ENCODE peak calls at places on chromosome 19, in ten cellular contexts. M is CD8-positive, alpha-beta T cell; S is endodermal cell; T is OCI-LY7; I is A549; Q is uterus; X is fibroblast of the aortic adventitia; O is lung; C is AG09319; K is AG04449. B is an unnamed sample.

GRCh38 chr19:48448563-48448962 is 2.8 kb downstream of the GRWD1 start:
- DNase-seq in T (no peak), S (no peak), M (no peak), I (no peak), Q (no peak), O (no peak), K (no peak), C (no peak), X (no peak), B (no peak)

GRCh38 chr19:39671739-39672363 is 16.1 kb downstream of the LGALS16 start:
- DNase-seq in O (peak), S (peak), Q (no peak), T (peak), X (peak), K (no peak), I (peak), M (no peak), C (peak), B (peak)

GRCh38 chr19:470701-471100 is 9.9 kb upstream of the SHC2 start:
- DNase-seq in M (no peak), I (no peak), S (no peak), Q (no peak), T (no peak), X (no peak), O (no peak), K (no peak), C (no peak), B (no peak)

GRCh38 chr19:33171916-33172359 is 22.2 kb upstream of the LRP3 start:
- DNase-seq in Q (no peak), K (no peak), X (peak), C (no peak), I (peak), T (no peak), M (no peak), S (peak), O (no peak), B (peak)

GRCh38 chr19:49564616-49565045 is 15.7 kb downstream of the NOSIP start:
- DNase-seq in Q (no peak), O (no peak), S (no peak), M (no peak), X (no peak), C (no peak), K (no peak), I (no peak), T (no peak), B (no peak)

GRCh38 chr19:56712609-56713008 is 41.1 kb upstream of the ZNF835 start:
- DNase-seq in K (no peak), I (no peak), S (no peak), T (no peak), O (no peak), Q (no peak), X (no peak), C (no peak), M (no peak), B (no peak)

GRCh38 chr19:6429419-6430221 is 3.9 kb downstream of the SLC25A41 start:
- DNase-seq in K (no peak), M (no peak), C (no peak), O (no peak), I (no peak), T (peak), S (no peak), Q (no peak), X (no peak), B (no peak)

GRCh38 chr19:38194061-38194701 is 29.8 kb downstream of the DPF1 start:
- DNase-seq in O (no peak), C (no peak), X (no peak), K (no peak), T (no peak), M (no peak), Q (no peak), S (no peak), I (peak), B (peak)

GRCh38 chr19:3656073-3656746 is 29.6 kb upstream of the CACTIN start:
- DNase-seq in K (no peak), I (no peak), O (no peak), M (no peak), C (no peak), S (no peak), T (no peak), X (no peak), Q (no peak), B (no peak)

GRCh38 chr19:45195764-45196163 is 17.2 kb downstream of the BLOC1S3 start:
- DNase-seq in M (no peak), O (no peak), C (no peak), I (no peak), Q (no peak), K (no peak), X (no peak), S (no peak), T (no peak), B (no peak)

GRCh38 chr19:23075031-23075733 is 41.6 kb upstream of the ZNF730 start:
- DNase-seq in K (no peak), O (peak), T (peak), M (no peak), X (peak), S (peak), I (no peak), Q (peak), C (no peak), B (peak)

GRCh38 chr19:30253581-30253996 is 118.6 kb upstream of the ZNF536 start:
- DNase-seq in Q (no peak), M (no peak), O (no peak), C (no peak), I (no peak), S (peak), T (no peak), K (no peak), X (no peak), B (no peak)

GRCh38 chr19:10517361-10517759 is at the start of gene S1PR5:
- DNase-seq in X (no peak), I (peak), M (no peak), K (no peak), S (peak), O (no peak), Q (no peak), C (no peak), T (no peak), B (no peak)

GRCh38 chr19:12792048-12792852 is 964 bp downstream of the JUNB start:
- DNase-seq in S (peak), O (peak), I (peak), K (no peak), T (peak), M (peak), Q (peak), X (peak), C (no peak), B (no peak)

GRCh38 chr19:11247934-11248333 is 8.5 kb downstream of the ANGPTL8 start:
- DNase-seq in C (no peak), O (no peak), S (no peak), I (no peak), M (no peak), K (no peak), X (no peak), T (no peak), Q (no peak), B (no peak)

GRCh38 chr19:5775668-5776309 is 8.8 kb downstream of the PRR22 start:
- DNase-seq in O (no peak), C (peak), M (no peak), I (peak), T (no peak), K (no peak), S (no peak), Q (no peak), X (peak), B (peak)

GRCh38 chr19:16470911-16471811 is 609 bp downstream of the EPS15L1 start:
- DNase-seq in O (no peak), X (peak), S (peak), Q (no peak), T (peak), I (no peak), K (no peak), C (no peak), M (no peak), B (peak)

GRCh38 chr19:12994701-12995595 is at the start of gene NFIX:
- DNase-seq in O (peak), T (peak), S (peak), K (no peak), Q (peak), X (peak), M (peak), C (no peak), I (no peak), B (no peak)

GRCh38 chr19:45352914-45353796 is 12.6 kb downstream of the KLC3 start:
- DNase-seq in S (no peak), X (no peak), O (no peak), T (no peak), I (peak), K (no peak), M (no peak), C (no peak), Q (no peak), B (no peak)

GRCh38 chr19:31408460-31409124 is 59.4 kb upstream of the TSHZ3 start:
- DNase-seq in K (peak), M (no peak), X (peak), Q (peak), T (no peak), O (no peak), S (no peak), I (peak), C (peak), B (peak)

GRCh38 chr19:46848389-46848788 is 2.3 kb downstream of the AP2S1 start:
- DNase-seq in I (no peak), T (no peak), X (no peak), C (no peak), S (no peak), M (no peak), Q (no peak), K (no peak), O (no peak), B (no peak)

GRCh38 chr19:32719611-32720059 is at the start of gene TDRD12:
- DNase-seq in M (no peak), I (peak), K (no peak), C (no peak), O (no peak), T (no peak), Q (no peak), X (no peak), S (peak), B (no peak)

GRCh38 chr19:8558325-8558724 is 18.9 kb downstream of the MYO1F start:
- DNase-seq in S (no peak), T (no peak), O (no peak), X (no peak), M (no peak), I (no peak), Q (no peak), C (no peak), K (no peak), B (no peak)

GRCh38 chr19:55454787-55455243 is 6.6 kb downstream of the ISOC2 start:
- DNase-seq in O (no peak), X (no peak), C (no peak), Q (no peak), M (no peak), I (peak), S (peak), K (no peak), T (peak), B (no peak)

GRCh38 chr19:8101311-8101710 is 48.1 kb downstream of the FBN3 start:
- DNase-seq in K (no peak), Q (no peak), T (no peak), S (peak), I (no peak), O (no peak), M (no peak), C (no peak), X (no peak), B (no peak)

DNA sequence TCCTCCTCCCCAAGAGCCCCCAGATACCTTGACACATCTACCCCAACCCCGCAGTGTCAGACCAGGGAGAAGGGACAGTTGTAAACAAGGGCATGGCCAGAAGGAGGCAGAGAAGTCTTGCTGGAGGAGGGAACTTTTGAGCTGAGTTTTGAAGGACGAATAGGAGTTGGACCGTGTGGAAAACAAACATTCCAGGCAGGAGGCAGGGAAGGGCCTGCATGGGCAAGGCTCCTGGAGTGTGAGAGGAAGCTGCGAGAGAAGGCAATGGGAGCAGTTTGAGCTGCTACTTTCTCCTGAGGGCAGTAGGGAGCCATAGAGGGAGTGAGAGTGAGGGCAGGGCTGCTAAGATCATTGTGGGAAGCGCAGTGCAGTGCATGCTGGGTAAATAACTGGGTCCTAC is 23.3 kb downstream of the IL12RB1 start:
- DNase-seq in X (no peak), S (peak), Q (no peak), T (no peak), C (no peak), O (no peak), M (peak), K (no peak), I (peak), B (peak)
- TF ChIP-seq CTCF in X (no peak), S (peak), Q (no peak), T (peak), C (no peak), O (no peak), M (no peak), K (no peak), I (peak), B (peak)

GRCh38 chr19:18487576-18488402 is 34.1 kb downstream of the ELL start:
- DNase-seq in T (no peak), S (no peak), O (no peak), Q (no peak), K (no peak), I (no peak), C (no peak), M (no peak), X (no peak), B (no peak)

GRCh38 chr19:18489627-18490184 is 32.2 kb downstream of the ELL start:
- DNase-seq in M (no peak), I (no peak), X (no peak), O (no peak), C (no peak), S (no peak), K (no peak), Q (no peak), T (no peak), B (no peak)

GRCh38 chr19:18486746-18487145 is 35.1 kb downstream of the ELL start:
- DNase-seq in T (no peak), S (no peak), M (no peak), X (no peak), I (no peak), Q (no peak), O (no peak), C (no peak), K (no peak), B (no peak)

GRCh38 chr19:18488838-18489626 is 32.8 kb downstream of the ELL start:
- DNase-seq in C (no peak), K (no peak), M (no peak), O (no peak), S (peak), X (no peak), Q (no peak), T (peak), I (peak), B (no peak)

DNA sequence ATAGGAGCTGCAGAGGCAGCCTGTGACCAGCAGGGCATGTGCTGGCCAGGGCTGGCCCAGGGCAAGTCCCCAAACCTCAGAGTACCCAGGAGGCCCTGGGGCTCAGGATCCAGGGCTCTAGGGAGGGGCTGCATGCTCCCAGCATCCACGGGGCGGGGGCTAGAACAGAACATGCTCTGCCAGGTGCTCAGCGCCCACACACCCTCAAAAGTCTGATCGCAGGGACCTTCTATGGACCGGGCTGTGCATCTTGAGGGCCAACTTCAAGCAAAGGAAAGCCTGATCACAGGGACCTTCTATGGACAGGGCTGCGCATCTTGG is 33.5 kb downstream of the ELL start:
- DNase-seq in C (no peak), T (no peak), S (no peak), O (no peak), Q (no peak), K (no peak), M (no peak), X (peak), I (peak), B (no peak)
- TF ChIP-seq CTCF in C (peak), T (no peak), S (no peak), O (no peak), Q (no peak), K (peak), M (no peak), X (peak), I (no peak), B (peak)

GRCh38 chr19:15010497-15011255 is 31.0 kb upstream of the SLC1A6 start:
- DNase-seq in K (no peak), Q (no peak), C (no peak), S (peak), T (no peak), M (no peak), X (no peak), O (no peak), I (no peak), B (no peak)
- TF ChIP-seq CTCF in K (no peak), Q (no peak), C (no peak), S (no peak), T (no peak), M (no peak), X (no peak), O (no peak), I (no peak), B (no peak)

DNA sequence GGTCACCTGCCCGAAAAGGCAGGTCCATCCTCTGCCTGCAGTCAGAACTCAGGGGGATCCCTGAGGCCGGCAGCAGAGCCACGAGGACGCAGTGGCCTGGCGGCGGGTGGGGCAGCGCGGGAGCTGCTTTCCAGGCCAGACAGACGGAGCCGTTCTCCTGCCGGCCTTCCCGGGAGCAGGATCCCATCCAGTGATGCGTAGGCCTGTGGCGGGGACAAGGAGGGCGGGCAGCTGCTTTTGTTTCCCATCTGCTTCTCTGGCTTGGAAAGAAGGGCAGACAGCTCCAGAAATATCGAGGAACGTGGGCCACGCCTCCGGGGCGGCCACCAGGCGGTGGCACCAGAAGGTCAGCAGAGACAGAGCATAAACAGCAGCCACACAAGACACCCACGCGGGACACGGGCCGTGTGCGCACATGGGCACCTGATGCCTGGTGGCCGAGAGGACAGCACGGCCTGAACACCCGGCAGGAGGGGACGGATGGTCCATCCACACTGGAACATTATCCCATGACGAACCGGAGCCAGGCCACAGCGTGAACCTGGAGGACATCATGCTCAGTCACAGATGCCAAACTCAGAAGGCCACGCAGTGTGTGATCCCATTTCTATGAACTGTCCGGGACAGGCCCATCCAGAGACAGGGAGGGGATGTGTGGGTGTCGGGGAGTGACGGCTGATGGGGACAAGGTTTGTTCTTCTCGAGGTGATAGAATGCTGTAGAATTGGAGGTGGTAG is 13.9 kb upstream of the MKNK2 start:
- DNase-seq in S (no peak), M (no peak), I (no peak), C (no peak), K (no peak), X (peak), O (no peak), Q (no peak), T (no peak), B (no peak)
- TF ChIP-seq CTCF in S (no peak), M (no peak), I (no peak), C (peak), K (no peak), X (peak), O (no peak), Q (no peak), T (no peak), B (no peak)

B was measured in bronchial epithelial cell.